ENCODE peak calls at places on chromosomes 5 and 9, in nine cellular contexts. Y is epithelial cell of esophagus, G is HCT116, M is astrocyte of the spinal cord, K is PC-9, Z is upper lobe of right lung, N is lower leg skin, J is AG09309, R is left ventricle myocardium inferior. H is an unnamed sample.

GRCh38 chr9:119986205-119986604 is 593.8 kb downstream of the CDK5RAP2 start:
- DNase-seq in Y (no peak), G (no peak), M (no peak), K (no peak), Z (no peak), N (no peak), J (no peak), R (no peak), H (no peak)

GRCh38 chr9:73081979-73082657 is 69.5 kb upstream of the ANXA1 start:
- DNase-seq in Y (peak), G (peak), M (peak), K (no peak), Z (no peak), N (no peak), J (peak), R (no peak), H (no peak)

GRCh38 chr9:113664176-113664875 is 200.8 kb downstream of the RGS3 start:
- DNase-seq in Y (no peak), G (no peak), M (no peak), K (no peak), Z (peak), N (no peak), J (no peak), R (no peak), H (no peak)

GRCh38 chr9:112149171-112149570 is 25.9 kb downstream of the SUSD1 start:
- DNase-seq in Y (no peak), G (no peak), M (no peak), K (no peak), Z (no peak), N (no peak), J (no peak), R (no peak), H (no peak)

GRCh38 chr9:87685431-87685830 is 40.5 kb upstream of the CTSL start:
- DNase-seq in Y (no peak), G (no peak), M (no peak), K (no peak), Z (no peak), N (no peak), J (no peak), R (no peak), H (no peak)

GRCh38 chr5:159458217-159458711 is 128.0 kb upstream of the IL12B start:
- DNase-seq in Y (no peak), G (no peak), M (no peak), K (no peak), Z (no peak), N (no peak), J (no peak), R (no peak), H (peak)

GRCh38 chr5:162672030-162672429 is 604.5 kb downstream of the GABRG2 start:
- DNase-seq in Y (no peak), G (no peak), M (no peak), K (no peak), Z (no peak), N (no peak), J (no peak), R (no peak), H (no peak)

GRCh38 chr9:137534256-137535119 is 15.7 kb downstream of the PNPLA7 start:
- DNase-seq in Y (peak), G (peak), M (peak), K (peak), Z (no peak), N (no peak), J (no peak), R (no peak), H (no peak)

GRCh38 chr5:41785061-41785460 is 85.2 kb downstream of the OXCT1 start:
- DNase-seq in Y (no peak), G (no peak), M (no peak), K (no peak), Z (no peak), N (no peak), J (no peak), R (no peak), H (no peak)

GRCh38 chr5:74767579-74767913 is 497 bp downstream of the NSA2 start:
- DNase-seq in Y (peak), G (peak), M (no peak), K (peak), Z (no peak), N (peak), J (no peak), R (no peak), H (no peak)

GRCh38 chr5:90561766-90562165 is 3.2 kb downstream of the ADGRV1 start:
- DNase-seq in Y (no peak), G (no peak), M (no peak), K (no peak), Z (no peak), N (no peak), J (no peak), R (no peak), H (no peak)

GRCh38 chr5:395921-396714 is 46.9 kb upstream of the EXOC3 start:
- DNase-seq in Y (no peak), G (no peak), M (no peak), K (no peak), Z (peak), N (peak), J (no peak), R (no peak), H (no peak)

GRCh38 chr5:147190236-147190815 is 44.5 kb upstream of the STK32A start:
- DNase-seq in Y (peak), G (no peak), M (peak), K (no peak), Z (no peak), N (no peak), J (no peak), R (no peak), H (no peak)

GRCh38 chr5:163888366-163888765 is 382.9 kb downstream of the MAT2B start:
- DNase-seq in Y (no peak), G (no peak), M (peak), K (no peak), Z (no peak), N (no peak), J (no peak), R (no peak), H (no peak)

GRCh38 chr9:5876711-5877110 is 14.0 kb upstream of the MLANA start:
- DNase-seq in Y (peak), G (no peak), M (no peak), K (no peak), Z (no peak), N (no peak), J (no peak), R (no peak), H (no peak)

GRCh38 chr5:151100690-151101089 is 19.9 kb upstream of the TNIP1 start:
- DNase-seq in Y (no peak), G (no peak), M (no peak), K (no peak), Z (no peak), N (no peak), J (no peak), R (no peak), H (no peak)

GRCh38 chr9:137759649-137760321 is 117.8 kb upstream of the CACNA1B start:
- DNase-seq in Y (no peak), G (no peak), M (no peak), K (no peak), Z (no peak), N (no peak), J (no peak), R (no peak), H (no peak)

DNA sequence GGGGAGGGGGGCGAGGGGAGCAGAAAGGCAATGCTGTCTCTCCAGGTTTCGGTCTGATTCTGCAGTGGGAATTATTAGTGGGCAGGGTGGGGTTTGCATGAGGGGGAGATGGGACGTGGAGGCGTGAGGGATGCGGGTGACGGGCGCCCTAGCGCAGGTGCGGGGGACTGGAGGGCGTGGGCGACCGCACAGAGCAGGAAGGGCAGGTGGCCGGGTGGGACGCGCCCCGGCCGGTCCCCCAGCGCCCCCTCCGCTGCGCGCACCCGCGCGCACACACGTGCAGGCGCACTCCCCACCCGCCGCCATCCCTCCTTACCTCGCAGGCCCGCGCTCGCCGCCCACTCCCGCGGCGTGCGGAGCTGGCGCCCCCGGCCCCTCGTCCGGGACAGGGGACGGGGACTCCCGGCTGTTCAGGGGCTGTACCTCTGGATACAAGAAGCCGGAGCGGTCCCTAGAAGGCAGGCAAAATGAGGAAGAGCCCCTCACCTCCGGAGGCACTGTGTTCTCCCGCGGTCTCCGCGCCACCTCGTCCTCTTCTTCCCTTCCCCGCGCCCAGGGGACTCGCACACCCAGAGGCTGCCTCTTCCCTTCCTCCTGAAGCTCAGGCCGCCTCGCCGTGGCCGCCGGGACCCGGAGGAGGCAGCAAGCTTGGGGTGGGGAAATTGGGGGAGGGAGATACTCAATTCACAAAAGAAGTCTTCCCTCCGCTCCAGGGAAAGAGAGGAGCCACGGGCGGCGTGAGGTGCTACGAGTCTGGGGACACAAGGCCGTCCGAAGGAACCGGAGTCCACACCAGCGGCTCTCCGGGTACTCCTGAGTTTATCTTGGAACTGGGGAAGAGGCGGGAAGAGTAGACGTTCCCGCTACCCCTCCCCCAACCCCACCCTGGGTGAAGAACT is 1.3 kb upstream of the GABRB2 start:
- DNase-seq in Y (no peak), G (no peak), M (no peak), K (no peak), Z (no peak), N (no peak), J (no peak), R (no peak), H (no peak)
- TF ChIP-seq CTCF in Y (no peak), G (no peak), M (no peak), K (no peak), Z (no peak), N (no peak), J (no peak), R (no peak), H (no peak)

GRCh38 chr9:135961277-135961705 is at the start of gene UBAC1:
- DNase-seq in Y (peak), G (peak), M (peak), K (peak), Z (peak), N (peak), J (peak), R (peak), H (peak)
- TF ChIP-seq CTCF in Y (peak), G (peak), M (peak), K (no peak), Z (peak), N (no peak), J (peak), R (peak), H (peak)

GRCh38 chr9:1042466-1042865 is 7.7 kb upstream of the DMRT2 start:
- DNase-seq in Y (peak), G (no peak), M (no peak), K (no peak), Z (no peak), N (no peak), J (no peak), R (no peak), H (no peak)
- TF ChIP-seq CTCF in Y (peak), G (no peak), M (no peak), K (no peak), Z (peak), N (no peak), J (no peak), R (peak), H (peak)

GRCh38 chr9:69324549-69325401 is at the start of gene ENTREP1:
- DNase-seq in Y (peak), G (peak), M (peak), K (peak), Z (peak), N (no peak), J (no peak), R (peak), H (no peak)
- TF ChIP-seq CTCF in Y (no peak), G (no peak), M (no peak), K (no peak), Z (no peak), N (no peak), J (no peak), R (peak), H (no peak)

DNA sequence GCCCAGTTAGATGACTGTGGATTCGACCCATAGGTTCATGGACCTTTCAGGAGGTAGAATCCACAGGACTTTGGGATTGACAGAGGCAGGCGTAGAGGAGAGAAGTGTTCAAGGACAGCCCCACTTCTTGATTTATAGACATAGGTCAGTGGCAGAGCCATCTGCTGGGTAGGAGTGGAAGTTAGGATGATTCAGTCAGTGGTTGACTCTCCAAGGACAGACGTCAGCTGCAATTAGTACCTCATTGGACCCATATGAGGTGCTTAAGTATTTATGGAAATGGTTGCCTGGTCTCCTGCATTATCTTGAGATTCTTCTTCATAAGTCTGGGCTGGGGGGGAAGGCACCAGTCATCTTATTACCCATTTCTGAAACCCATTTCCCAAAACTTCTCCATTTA is 70.9 kb downstream of the SH3RF2 start:
- DNase-seq in Y (no peak), G (peak), M (no peak), K (no peak), Z (no peak), N (no peak), J (no peak), R (no peak), H (no peak)
- TF ChIP-seq CTCF in Y (peak), G (peak), M (peak), K (no peak), Z (no peak), N (no peak), J (no peak), R (no peak), H (peak)

H was measured in GM12864.